ENCODE peak calls at places on chromosomes 12 and 14, in eight cellular contexts. G is D341Med; K is IMR-90; E is DND-41; X is nephron progenitor cell; N is activated T-cell treated with anti-CD3 and anti-CD28 coated beads, Interleukin-2, amount 50 U/mL, for 72 hours; S is kidney glomerular epithelial cell; Q is activated CD8-positive, alpha-beta memory T cell treated with anti-CD3 and anti-CD28 coated beads for 1 hour. R is an unnamed sample.

GRCh38 chr12:56873382-56873781 is 60.8 kb downstream of the SDR9C7 start:
- DNase-seq in G (no peak), K (no peak), S (no peak), X (no peak), N (no peak), Q (no peak), E (no peak), R (no peak)

GRCh38 chr12:124392271-124392990 is 97.5 kb downstream of the RFLNA start:
- DNase-seq in X (peak), N (no peak), Q (no peak), K (peak), E (no peak), G (no peak), S (no peak), R (peak)

GRCh38 chr12:20629414-20630156 is 65.5 kb upstream of the SLCO1C1 start:
- DNase-seq in E (no peak), G (no peak), X (no peak), N (no peak), S (peak), K (peak), Q (no peak), R (no peak)

GRCh38 chr12:124928095-124928911 is 13.9 kb upstream of the UBC start:
- DNase-seq in K (peak), G (no peak), E (no peak), Q (no peak), X (no peak), N (peak), S (no peak), R (peak)

GRCh38 chr12:22268406-22268805 is 66.1 kb downstream of the ST8SIA1 start:
- DNase-seq in Q (no peak), K (no peak), G (peak), S (no peak), E (no peak), X (no peak), N (no peak), R (no peak)

GRCh38 chr12:8860165-8860961 is 37.9 kb downstream of the A2ML1 start:
- DNase-seq in X (peak), G (peak), S (peak), Q (peak), K (peak), E (peak), N (peak), R (peak)

GRCh38 chr14:23828611-23829010 is 125.0 kb upstream of the DHRS4 start:
- DNase-seq in G (no peak), K (no peak), E (no peak), X (no peak), S (no peak), N (no peak), Q (no peak), R (no peak)

GRCh38 chr12:124046206-124046740 is 73.3 kb downstream of the ZNF664 start:
- DNase-seq in X (no peak), E (no peak), N (no peak), S (no peak), K (no peak), Q (no peak), G (no peak), R (no peak)

GRCh38 chr14:69924181-69924580 is 45.0 kb downstream of the SMOC1 start:
- DNase-seq in S (no peak), E (no peak), X (no peak), K (peak), Q (no peak), N (no peak), G (no peak), R (no peak)

GRCh38 chr14:65421201-65421981 is 8.9 kb downstream of the FUT8 start:
- DNase-seq in S (peak), Q (no peak), N (no peak), E (no peak), K (peak), X (no peak), G (no peak), R (no peak)

GRCh38 chr12:109010259-109010658 is 10.6 kb downstream of the SVOP start:
- DNase-seq in G (no peak), S (no peak), K (no peak), E (no peak), X (no peak), Q (no peak), N (no peak), R (no peak)

GRCh38 chr12:130973109-130973508 is 19.4 kb downstream of the ADGRD1 start:
- DNase-seq in K (no peak), G (no peak), S (no peak), N (no peak), E (no peak), Q (no peak), X (no peak), R (no peak)

GRCh38 chr12:127803545-127803944 is 463.4 kb upstream of the TMEM132C start:
- DNase-seq in E (no peak), Q (no peak), G (no peak), N (no peak), X (no peak), K (no peak), S (no peak), R (no peak)

GRCh38 chr12:5965950-5966383 is 20.9 kb upstream of the ANO2 start:
- DNase-seq in X (peak), K (peak), Q (peak), E (peak), S (peak), G (peak), N (peak), R (peak)

GRCh38 chr12:59041241-59042121 is 121.2 kb upstream of the LRIG3 start:
- DNase-seq in K (peak), Q (no peak), X (no peak), G (no peak), N (no peak), S (peak), E (no peak), R (no peak)

GRCh38 chr14:26765768-26766550 is 168.1 kb upstream of the NOVA1 start:
- DNase-seq in G (no peak), K (peak), Q (no peak), E (no peak), X (no peak), N (no peak), S (peak), R (no peak)

GRCh38 chr12:53994691-53995310 is 5.2 kb upstream of the HOXC9 start:
- DNase-seq in X (peak), G (no peak), K (no peak), E (no peak), S (no peak), N (no peak), Q (no peak), R (no peak)

GRCh38 chr12:31118347-31118830 is 44.7 kb downstream of the DDX11 start:
- DNase-seq in N (no peak), Q (no peak), S (no peak), K (no peak), E (no peak), X (peak), G (peak), R (peak)

GRCh38 chr14:101704140-101704539 is 57.4 kb upstream of the PPP2R5C start:
- DNase-seq in S (no peak), X (no peak), E (no peak), Q (no peak), G (no peak), K (no peak), N (no peak), R (no peak)

GRCh38 chr12:96041181-96041580 is 5.8 kb upstream of the LTA4H start:
- DNase-seq in Q (no peak), E (no peak), X (no peak), S (no peak), G (no peak), N (no peak), K (no peak), R (no peak)

GRCh38 chr14:88541324-88541723 is 13.5 kb downstream of the PTPN21 start:
- DNase-seq in X (no peak), K (no peak), E (no peak), G (no peak), N (no peak), S (peak), Q (no peak), R (no peak)

GRCh38 chr14:52329678-52330376 is 15.7 kb downstream of the PTGER2 start:
- DNase-seq in E (no peak), Q (no peak), S (no peak), K (no peak), X (no peak), G (no peak), N (peak), R (no peak)

GRCh38 chr14:84343637-84344036 is 1186.3 kb upstream of the FLRT2 start:
- DNase-seq in K (peak), G (no peak), N (no peak), X (no peak), S (peak), Q (no peak), E (no peak), R (no peak)

GRCh38 chr12:96177013-96177412 is 17.2 kb upstream of the ELK3 start:
- DNase-seq in S (no peak), N (peak), X (no peak), E (no peak), G (no peak), K (peak), Q (no peak), R (no peak)

GRCh38 chr12:60035835-60036234 is 440.0 kb downstream of the SLC16A7 start:
- DNase-seq in K (peak), E (no peak), X (no peak), G (no peak), N (no peak), Q (no peak), S (peak), R (no peak)

GRCh38 chr14:63039800-63040380 is 5.4 kb downstream of the KCNH5 start:
- DNase-seq in Q (no peak), E (no peak), G (peak), S (peak), N (no peak), X (peak), K (peak), R (no peak)

GRCh38 chr12:124096109-124096508 is 123.1 kb downstream of the ZNF664 start:
- DNase-seq in S (no peak), Q (no peak), G (no peak), E (no peak), N (no peak), X (no peak), K (no peak), R (no peak)

GRCh38 chr12:12890815-12891645 is at the start of gene GPRC5A:
- DNase-seq in E (no peak), Q (no peak), K (peak), G (peak), S (peak), N (peak), X (peak), R (peak)

GRCh38 chr14:91482278-91483023 is 27.7 kb downstream of the PPP4R3A start:
- DNase-seq in N (no peak), K (peak), X (no peak), G (no peak), S (no peak), E (no peak), Q (no peak), R (no peak)

GRCh38 chr12:129063600-129063999 is 210.3 kb downstream of the GLT1D1 start:
- DNase-seq in N (no peak), G (no peak), S (no peak), X (no peak), K (no peak), E (no peak), Q (no peak), R (no peak)

GRCh38 chr14:100474176-100474575 is 113.0 kb downstream of the BEGAIN start:
- DNase-seq in E (no peak), S (no peak), X (no peak), K (no peak), Q (no peak), N (no peak), G (no peak), R (no peak)